ENCODE peak calls at places on chromosomes 11 and 22, in six cellular contexts. H, D, F, X, K and O are unnamed samples.

GRCh38 chr22:22038178-22038880 is 55.7 kb upstream of the TOP3B start:
- DNase-seq in D (no peak), H (no peak), X (no peak), F (no peak), K (no peak), O (no peak)

GRCh38 chr11:114077482-114078305 is 18.2 kb downstream of the ZBTB16 start:
- DNase-seq in H (no peak), F (no peak), X (peak), D (no peak), K (no peak), O (no peak)

GRCh38 chr11:35688023-35688422 is 25.4 kb downstream of the TRIM44 start:
- DNase-seq in D (no peak), K (no peak), X (no peak), F (no peak), H (no peak), O (peak)

GRCh38 chr22:39628563-39629080 is 58.1 kb downstream of the CACNA1I start:
- DNase-seq in D (no peak), K (no peak), X (no peak), F (no peak), H (no peak), O (peak)

GRCh38 chr22:19383292-19383691 is 48.2 kb downstream of the HIRA start:
- DNase-seq in K (peak), F (no peak), H (no peak), D (no peak), X (no peak), O (no peak)

GRCh38 chr22:37609240-37610152 is 862 bp downstream of the GGA1 start:
- DNase-seq in F (no peak), H (peak), X (no peak), D (no peak), K (peak), O (peak)

GRCh38 chr11:117748771-117749540 is 48.1 kb downstream of the DSCAML1 start:
- DNase-seq in H (no peak), K (no peak), X (no peak), F (no peak), D (no peak), O (no peak)

GRCh38 chr11:28581286-28582242 is 473.4 kb downstream of the METTL15 start:
- DNase-seq in F (no peak), X (no peak), D (no peak), K (no peak), H (no peak), O (no peak)

GRCh38 chr11:132886335-132886734 is 646.0 kb downstream of the OPCML start:
- DNase-seq in H (no peak), X (no peak), F (no peak), D (no peak), K (no peak), O (peak)

GRCh38 chr11:4644233-4644632 is 451 bp downstream of the OR51E1 start:
- DNase-seq in H (no peak), X (no peak), F (no peak), D (no peak), K (no peak), O (no peak)